ENCODE peak calls at places on chromosomes 16 and 17, in five cellular contexts. One of them, this sample, is unnamed.

GRCh38 chr16:19583665-19584300 is 28.3 kb downstream of the VPS35L start:
- DNase-seq in C1 segment of cervical spinal cord: no peak
- DNase-seq in NCI-H1436 treated with DMSO at 0.1 percent for 48 hours: peak; percentile 5
- DNase-seq in RWPE2: no peak
- DNase-seq in NCI-H510A treated with DMSO at 0.1 percent for 48 hours: peak; percentile 89
- DNase-seq in this sample: peak; percentile 19

GRCh38 chr16:13919330-13919682 is 648 bp upstream of the ERCC4 start:
- DNase-seq in C1 segment of cervical spinal cord: no peak
- DNase-seq in NCI-H1436 treated with DMSO at 0.1 percent for 48 hours: no peak
- DNase-seq in RWPE2: no peak
- DNase-seq in NCI-H510A treated with DMSO at 0.1 percent for 48 hours: peak; percentile 80
- DNase-seq in this sample: peak; percentile 17

GRCh38 chr16:2882460-2883026 is 472 bp upstream of the FLYWCH2 start:
- DNase-seq in C1 segment of cervical spinal cord: peak; percentile 96
- DNase-seq in NCI-H1436 treated with DMSO at 0.1 percent for 48 hours: peak; percentile 90
- DNase-seq in RWPE2: peak; percentile 98
- DNase-seq in NCI-H510A treated with DMSO at 0.1 percent for 48 hours: peak; percentile 89
- DNase-seq in this sample: peak; percentile 94

GRCh38 chr16:50509521-50510341 is 38.5 kb upstream of the NKD1 start:
- DNase-seq in C1 segment of cervical spinal cord: no peak
- DNase-seq in NCI-H1436 treated with DMSO at 0.1 percent for 48 hours: no peak
- DNase-seq in RWPE2: no peak
- DNase-seq in NCI-H510A treated with DMSO at 0.1 percent for 48 hours: no peak
- DNase-seq in this sample: peak; percentile 30

GRCh38 chr16:59210955-59211541 is 476.9 kb upstream of the GOT2 start:
- DNase-seq in C1 segment of cervical spinal cord: no peak
- DNase-seq in NCI-H1436 treated with DMSO at 0.1 percent for 48 hours: no peak
- DNase-seq in RWPE2: no peak
- DNase-seq in NCI-H510A treated with DMSO at 0.1 percent for 48 hours: no peak
- DNase-seq in this sample: no peak

GRCh38 chr17:28746611-28747045 is 2.8 kb downstream of the TRAF4 start:
- DNase-seq in C1 segment of cervical spinal cord: peak; percentile 70
- DNase-seq in NCI-H1436 treated with DMSO at 0.1 percent for 48 hours: no peak
- DNase-seq in RWPE2: no peak
- DNase-seq in NCI-H510A treated with DMSO at 0.1 percent for 48 hours: peak; percentile 96
- DNase-seq in this sample: no peak

GRCh38 chr17:47934856-47935255 is 6.5 kb upstream of the PNPO start:
- DNase-seq in C1 segment of cervical spinal cord: no peak
- DNase-seq in NCI-H1436 treated with DMSO at 0.1 percent for 48 hours: no peak
- DNase-seq in RWPE2: no peak
- DNase-seq in NCI-H510A treated with DMSO at 0.1 percent for 48 hours: no peak
- DNase-seq in this sample: no peak

GRCh38 chr16:67209565-67209964 is 10.6 kb downstream of the ELMO3 start:
- DNase-seq in C1 segment of cervical spinal cord: no peak
- DNase-seq in NCI-H1436 treated with DMSO at 0.1 percent for 48 hours: no peak
- DNase-seq in RWPE2: peak; percentile 59
- DNase-seq in NCI-H510A treated with DMSO at 0.1 percent for 48 hours: no peak
- DNase-seq in this sample: no peak

GRCh38 chr17:63919311-63919723 is 678 bp upstream of the GH1 start:
- DNase-seq in C1 segment of cervical spinal cord: peak; percentile 7
- DNase-seq in NCI-H1436 treated with DMSO at 0.1 percent for 48 hours: no peak
- DNase-seq in RWPE2: no peak
- DNase-seq in NCI-H510A treated with DMSO at 0.1 percent for 48 hours: peak; percentile 68
- DNase-seq in this sample: peak; percentile 82

GRCh38 chr16:23768581-23768980 is 13.8 kb downstream of the CHP2 start:
- DNase-seq in C1 segment of cervical spinal cord: no peak
- DNase-seq in NCI-H1436 treated with DMSO at 0.1 percent for 48 hours: no peak
- DNase-seq in RWPE2: no peak
- DNase-seq in NCI-H510A treated with DMSO at 0.1 percent for 48 hours: no peak
- DNase-seq in this sample: no peak

GRCh38 chr17:40528692-40529417 is 27.4 kb upstream of the TNS4 start:
- DNase-seq in C1 segment of cervical spinal cord: no peak
- DNase-seq in NCI-H1436 treated with DMSO at 0.1 percent for 48 hours: no peak
- DNase-seq in RWPE2: peak; percentile 15
- DNase-seq in NCI-H510A treated with DMSO at 0.1 percent for 48 hours: no peak
- DNase-seq in this sample: no peak

GRCh38 chr16:27482397-27483082 is 67.2 kb downstream of the GTF3C1 start:
- DNase-seq in C1 segment of cervical spinal cord: no peak
- DNase-seq in NCI-H1436 treated with DMSO at 0.1 percent for 48 hours: no peak
- DNase-seq in RWPE2: no peak
- DNase-seq in NCI-H510A treated with DMSO at 0.1 percent for 48 hours: no peak
- DNase-seq in this sample: no peak

GRCh38 chr16:57045694-57046381 is 46.5 kb upstream of the CPNE2 start:
- DNase-seq in C1 segment of cervical spinal cord: peak; percentile 28
- DNase-seq in NCI-H1436 treated with DMSO at 0.1 percent for 48 hours: no peak
- DNase-seq in RWPE2: no peak
- DNase-seq in NCI-H510A treated with DMSO at 0.1 percent for 48 hours: peak; percentile 12
- DNase-seq in this sample: peak; percentile 84

GRCh38 chr17:45347451-45347850 is 30.6 kb upstream of the MAP3K14 start:
- DNase-seq in C1 segment of cervical spinal cord: no peak
- DNase-seq in NCI-H1436 treated with DMSO at 0.1 percent for 48 hours: no peak
- DNase-seq in RWPE2: no peak
- DNase-seq in NCI-H510A treated with DMSO at 0.1 percent for 48 hours: no peak
- DNase-seq in this sample: no peak

GRCh38 chr17:62876664-62877411 is 68.7 kb upstream of the MARCHF10 start:
- DNase-seq in C1 segment of cervical spinal cord: no peak
- DNase-seq in NCI-H1436 treated with DMSO at 0.1 percent for 48 hours: no peak
- DNase-seq in RWPE2: no peak
- DNase-seq in NCI-H510A treated with DMSO at 0.1 percent for 48 hours: no peak
- DNase-seq in this sample: no peak

GRCh38 chr16:57038151-57038550 is 48.8 kb downstream of the NLRC5 start:
- DNase-seq in C1 segment of cervical spinal cord: no peak
- DNase-seq in NCI-H1436 treated with DMSO at 0.1 percent for 48 hours: no peak
- DNase-seq in RWPE2: no peak
- DNase-seq in NCI-H510A treated with DMSO at 0.1 percent for 48 hours: no peak
- DNase-seq in this sample: no peak

GRCh38 chr16:27859020-27859419 is 204.5 kb downstream of the GSG1L start:
- DNase-seq in C1 segment of cervical spinal cord: no peak
- DNase-seq in NCI-H1436 treated with DMSO at 0.1 percent for 48 hours: no peak
- DNase-seq in RWPE2: no peak
- DNase-seq in NCI-H510A treated with DMSO at 0.1 percent for 48 hours: no peak
- DNase-seq in this sample: no peak

GRCh38 chr17:82780981-82781893 is 29.4 kb downstream of the TBCD start:
- DNase-seq in C1 segment of cervical spinal cord: no peak
- DNase-seq in NCI-H1436 treated with DMSO at 0.1 percent for 48 hours: no peak
- DNase-seq in RWPE2: no peak
- DNase-seq in NCI-H510A treated with DMSO at 0.1 percent for 48 hours: no peak
- DNase-seq in this sample: no peak

GRCh38 chr16:583815-584591 is 5.9 kb upstream of the RAB40C start:
- DNase-seq in C1 segment of cervical spinal cord: no peak
- DNase-seq in NCI-H1436 treated with DMSO at 0.1 percent for 48 hours: no peak
- DNase-seq in RWPE2: no peak
- DNase-seq in NCI-H510A treated with DMSO at 0.1 percent for 48 hours: peak; percentile 14
- DNase-seq in this sample: no peak

GRCh38 chr17:71472809-71473789 is 647.7 kb upstream of the SOX9 start:
- DNase-seq in C1 segment of cervical spinal cord: no peak
- DNase-seq in NCI-H1436 treated with DMSO at 0.1 percent for 48 hours: peak; percentile 52
- DNase-seq in RWPE2: no peak
- DNase-seq in NCI-H510A treated with DMSO at 0.1 percent for 48 hours: peak; percentile 78
- DNase-seq in this sample: peak; percentile 14

GRCh38 chr17:63961355-63962207 is 11.1 kb downstream of the SCN4A start:
- DNase-seq in C1 segment of cervical spinal cord: no peak
- DNase-seq in NCI-H1436 treated with DMSO at 0.1 percent for 48 hours: no peak
- DNase-seq in RWPE2: no peak
- DNase-seq in NCI-H510A treated with DMSO at 0.1 percent for 48 hours: no peak
- DNase-seq in this sample: peak; percentile 82

GRCh38 chr17:65797809-65798208 is 236.4 kb upstream of the AXIN2 start:
- DNase-seq in C1 segment of cervical spinal cord: no peak
- DNase-seq in NCI-H1436 treated with DMSO at 0.1 percent for 48 hours: no peak
- DNase-seq in RWPE2: no peak
- DNase-seq in NCI-H510A treated with DMSO at 0.1 percent for 48 hours: no peak
- DNase-seq in this sample: no peak

GRCh38 chr17:9696279-9697044 is 51.1 kb downstream of the USP43 start:
- DNase-seq in C1 segment of cervical spinal cord: no peak
- DNase-seq in NCI-H1436 treated with DMSO at 0.1 percent for 48 hours: no peak
- DNase-seq in RWPE2: no peak
- DNase-seq in NCI-H510A treated with DMSO at 0.1 percent for 48 hours: no peak
- DNase-seq in this sample: no peak

GRCh38 chr17:40561294-40561870 is 3.9 kb downstream of the CCR7 start:
- DNase-seq in C1 segment of cervical spinal cord: no peak
- DNase-seq in NCI-H1436 treated with DMSO at 0.1 percent for 48 hours: no peak
- DNase-seq in RWPE2: no peak
- DNase-seq in NCI-H510A treated with DMSO at 0.1 percent for 48 hours: no peak
- DNase-seq in this sample: no peak